ENCODE peak calls at places on chromosomes 3 and 15, in ten cellular contexts. One of them, this sample, is unnamed.

GRCh38 chr3:23961064-23961463 is 16.0 kb downstream of the NR1D2 start:
- DNase-seq in HS-27A: no peak
- DNase-seq in NCI-H1092: no peak
- DNase-seq in Jurkat, Clone E6-1: no peak
- DNase-seq in mucosa of descending colon: no peak
- DNase-seq in brain microvascular endothelial cell: no peak
- DNase-seq in GM23248: peak; percentile 44
- DNase-seq in bronchial epithelial cell: peak; percentile 77
- DNase-seq in stimulated activated CD4-positive, alpha-beta T cell treated with anti-CD3 and anti-CD28 coated beads, Interleukin-12 subunit alpha, Interleukin-12 subunit beta, amount 100 ng/mL, for 4 hours: no peak
- DNase-seq in GM19239: no peak
- DNase-seq in this sample: no peak

GRCh38 chr15:74598126-74598842 is 17.4 kb upstream of the CLK3 start:
- DNase-seq in HS-27A: peak; percentile 56
- DNase-seq in NCI-H1092: peak; percentile 84
- DNase-seq in Jurkat, Clone E6-1: peak; percentile 65
- DNase-seq in mucosa of descending colon: peak; percentile 97
- DNase-seq in brain microvascular endothelial cell: peak; percentile 80
- DNase-seq in GM23248: peak; percentile 94
- DNase-seq in bronchial epithelial cell: peak; percentile 82
- DNase-seq in stimulated activated CD4-positive, alpha-beta T cell treated with anti-CD3 and anti-CD28 coated beads, Interleukin-12 subunit alpha, Interleukin-12 subunit beta, amount 100 ng/mL, for 4 hours: peak; percentile 83
- DNase-seq in GM19239: peak; percentile 99
- DNase-seq in this sample: peak; percentile 86

GRCh38 chr15:25186906-25187645 is 232.3 kb downstream of the SNRPN start:
- DNase-seq in HS-27A: no peak
- DNase-seq in NCI-H1092: no peak
- DNase-seq in Jurkat, Clone E6-1: no peak
- DNase-seq in mucosa of descending colon: no peak
- DNase-seq in brain microvascular endothelial cell: no peak
- DNase-seq in GM23248: no peak
- DNase-seq in bronchial epithelial cell: no peak
- DNase-seq in stimulated activated CD4-positive, alpha-beta T cell treated with anti-CD3 and anti-CD28 coated beads, Interleukin-12 subunit alpha, Interleukin-12 subunit beta, amount 100 ng/mL, for 4 hours: no peak
- DNase-seq in GM19239: no peak
- DNase-seq in this sample: no peak

GRCh38 chr15:67188551-67189218 is 65.8 kb downstream of the AAGAB start:
- DNase-seq in HS-27A: no peak
- DNase-seq in NCI-H1092: no peak
- DNase-seq in Jurkat, Clone E6-1: no peak
- DNase-seq in mucosa of descending colon: no peak
- DNase-seq in brain microvascular endothelial cell: peak; percentile 19
- DNase-seq in GM23248: peak; percentile 87
- DNase-seq in bronchial epithelial cell: no peak
- DNase-seq in stimulated activated CD4-positive, alpha-beta T cell treated with anti-CD3 and anti-CD28 coated beads, Interleukin-12 subunit alpha, Interleukin-12 subunit beta, amount 100 ng/mL, for 4 hours: no peak
- DNase-seq in GM19239: no peak
- DNase-seq in this sample: no peak

GRCh38 chr3:159664011-159664410 is 324.6 kb upstream of the IL12A start:
- DNase-seq in HS-27A: no peak
- DNase-seq in NCI-H1092: no peak
- DNase-seq in Jurkat, Clone E6-1: no peak
- DNase-seq in mucosa of descending colon: no peak
- DNase-seq in brain microvascular endothelial cell: no peak
- DNase-seq in GM23248: peak; percentile 8
- DNase-seq in bronchial epithelial cell: peak; percentile 20
- DNase-seq in stimulated activated CD4-positive, alpha-beta T cell treated with anti-CD3 and anti-CD28 coated beads, Interleukin-12 subunit alpha, Interleukin-12 subunit beta, amount 100 ng/mL, for 4 hours: no peak
- DNase-seq in GM19239: no peak
- DNase-seq in this sample: no peak

GRCh38 chr15:91522609-91523332 is 330.7 kb upstream of the SLCO3A1 start:
- DNase-seq in HS-27A: no peak
- DNase-seq in NCI-H1092: no peak
- DNase-seq in Jurkat, Clone E6-1: no peak
- DNase-seq in mucosa of descending colon: no peak
- DNase-seq in brain microvascular endothelial cell: no peak
- DNase-seq in GM23248: peak; percentile 79
- DNase-seq in bronchial epithelial cell: peak; percentile 18
- DNase-seq in stimulated activated CD4-positive, alpha-beta T cell treated with anti-CD3 and anti-CD28 coated beads, Interleukin-12 subunit alpha, Interleukin-12 subunit beta, amount 100 ng/mL, for 4 hours: no peak
- DNase-seq in GM19239: no peak
- DNase-seq in this sample: no peak

GRCh38 chr15:57114070-57114469 is 195.6 kb downstream of the TCF12 start:
- DNase-seq in HS-27A: no peak
- DNase-seq in NCI-H1092: no peak
- DNase-seq in Jurkat, Clone E6-1: peak; percentile 73
- DNase-seq in mucosa of descending colon: no peak
- DNase-seq in brain microvascular endothelial cell: peak; percentile 9
- DNase-seq in GM23248: no peak
- DNase-seq in bronchial epithelial cell: no peak
- DNase-seq in stimulated activated CD4-positive, alpha-beta T cell treated with anti-CD3 and anti-CD28 coated beads, Interleukin-12 subunit alpha, Interleukin-12 subunit beta, amount 100 ng/mL, for 4 hours: no peak
- DNase-seq in GM19239: no peak
- DNase-seq in this sample: no peak

GRCh38 chr15:85956515-85957275 is 123.0 kb upstream of the AGBL1 start:
- DNase-seq in HS-27A: no peak
- DNase-seq in NCI-H1092: no peak
- DNase-seq in Jurkat, Clone E6-1: no peak
- DNase-seq in mucosa of descending colon: no peak
- DNase-seq in brain microvascular endothelial cell: no peak
- DNase-seq in GM23248: no peak
- DNase-seq in bronchial epithelial cell: no peak
- DNase-seq in stimulated activated CD4-positive, alpha-beta T cell treated with anti-CD3 and anti-CD28 coated beads, Interleukin-12 subunit alpha, Interleukin-12 subunit beta, amount 100 ng/mL, for 4 hours: no peak
- DNase-seq in GM19239: no peak
- DNase-seq in this sample: no peak

GRCh38 chr3:3110749-3111361 is 681 bp upstream of the IL5RA start:
- DNase-seq in HS-27A: no peak
- DNase-seq in NCI-H1092: no peak
- DNase-seq in Jurkat, Clone E6-1: no peak
- DNase-seq in mucosa of descending colon: no peak
- DNase-seq in brain microvascular endothelial cell: no peak
- DNase-seq in GM23248: no peak
- DNase-seq in bronchial epithelial cell: no peak
- DNase-seq in stimulated activated CD4-positive, alpha-beta T cell treated with anti-CD3 and anti-CD28 coated beads, Interleukin-12 subunit alpha, Interleukin-12 subunit beta, amount 100 ng/mL, for 4 hours: no peak
- DNase-seq in GM19239: no peak
- DNase-seq in this sample: no peak

GRCh38 chr15:82749951-82750830 is 40.5 kb upstream of the AP3B2 start:
- DNase-seq in HS-27A: peak; percentile 93
- DNase-seq in NCI-H1092: peak; percentile 90
- DNase-seq in Jurkat, Clone E6-1: peak; percentile 87
- DNase-seq in mucosa of descending colon: peak; percentile 91
- DNase-seq in brain microvascular endothelial cell: peak; percentile 94
- DNase-seq in GM23248: peak; percentile 98
- DNase-seq in bronchial epithelial cell: peak; percentile 90
- DNase-seq in stimulated activated CD4-positive, alpha-beta T cell treated with anti-CD3 and anti-CD28 coated beads, Interleukin-12 subunit alpha, Interleukin-12 subunit beta, amount 100 ng/mL, for 4 hours: peak; percentile 81
- DNase-seq in GM19239: peak; percentile 76
- DNase-seq in this sample: peak; percentile 59

GRCh38 chr3:179673522-179673921 is 20.7 kb downstream of the USP13 start:
- DNase-seq in HS-27A: no peak
- DNase-seq in NCI-H1092: no peak
- DNase-seq in Jurkat, Clone E6-1: no peak
- DNase-seq in mucosa of descending colon: no peak
- DNase-seq in brain microvascular endothelial cell: no peak
- DNase-seq in GM23248: no peak
- DNase-seq in bronchial epithelial cell: no peak
- DNase-seq in stimulated activated CD4-positive, alpha-beta T cell treated with anti-CD3 and anti-CD28 coated beads, Interleukin-12 subunit alpha, Interleukin-12 subunit beta, amount 100 ng/mL, for 4 hours: no peak
- DNase-seq in GM19239: no peak
- DNase-seq in this sample: no peak

GRCh38 chr3:114650808-114651207 is 357.0 kb downstream of the TIGIT start:
- DNase-seq in HS-27A: peak; percentile 57
- DNase-seq in NCI-H1092: no peak
- DNase-seq in Jurkat, Clone E6-1: no peak
- DNase-seq in mucosa of descending colon: no peak
- DNase-seq in brain microvascular endothelial cell: no peak
- DNase-seq in GM23248: peak; percentile 50
- DNase-seq in bronchial epithelial cell: peak; percentile 71
- DNase-seq in stimulated activated CD4-positive, alpha-beta T cell treated with anti-CD3 and anti-CD28 coated beads, Interleukin-12 subunit alpha, Interleukin-12 subunit beta, amount 100 ng/mL, for 4 hours: no peak
- DNase-seq in GM19239: no peak
- DNase-seq in this sample: no peak

GRCh38 chr3:70179111-70179510 is 133.3 kb downstream of the MDFIC2 start:
- DNase-seq in HS-27A: no peak
- DNase-seq in NCI-H1092: no peak
- DNase-seq in Jurkat, Clone E6-1: no peak
- DNase-seq in mucosa of descending colon: no peak
- DNase-seq in brain microvascular endothelial cell: no peak
- DNase-seq in GM23248: no peak
- DNase-seq in bronchial epithelial cell: no peak
- DNase-seq in stimulated activated CD4-positive, alpha-beta T cell treated with anti-CD3 and anti-CD28 coated beads, Interleukin-12 subunit alpha, Interleukin-12 subunit beta, amount 100 ng/mL, for 4 hours: no peak
- DNase-seq in GM19239: no peak
- DNase-seq in this sample: no peak

GRCh38 chr15:68560501-68561113 is 18.2 kb upstream of the CORO2B start:
- DNase-seq in HS-27A: no peak
- DNase-seq in NCI-H1092: no peak
- DNase-seq in Jurkat, Clone E6-1: no peak
- DNase-seq in mucosa of descending colon: no peak
- DNase-seq in brain microvascular endothelial cell: no peak
- DNase-seq in GM23248: no peak
- DNase-seq in bronchial epithelial cell: no peak
- DNase-seq in stimulated activated CD4-positive, alpha-beta T cell treated with anti-CD3 and anti-CD28 coated beads, Interleukin-12 subunit alpha, Interleukin-12 subunit beta, amount 100 ng/mL, for 4 hours: no peak
- DNase-seq in GM19239: no peak
- DNase-seq in this sample: no peak

GRCh38 chr15:87527416-87527815 is 729.1 kb downstream of the NTRK3 start:
- DNase-seq in HS-27A: no peak
- DNase-seq in NCI-H1092: no peak
- DNase-seq in Jurkat, Clone E6-1: no peak
- DNase-seq in mucosa of descending colon: no peak
- DNase-seq in brain microvascular endothelial cell: no peak
- DNase-seq in GM23248: no peak
- DNase-seq in bronchial epithelial cell: peak; percentile 10
- DNase-seq in stimulated activated CD4-positive, alpha-beta T cell treated with anti-CD3 and anti-CD28 coated beads, Interleukin-12 subunit alpha, Interleukin-12 subunit beta, amount 100 ng/mL, for 4 hours: no peak
- DNase-seq in GM19239: no peak
- DNase-seq in this sample: no peak

GRCh38 chr3:127678315-127678599 is 5.5 kb downstream of the ABTB1 start:
- DNase-seq in HS-27A: no peak
- DNase-seq in NCI-H1092: no peak
- DNase-seq in Jurkat, Clone E6-1: no peak
- DNase-seq in mucosa of descending colon: no peak
- DNase-seq in brain microvascular endothelial cell: no peak
- DNase-seq in GM23248: no peak
- DNase-seq in bronchial epithelial cell: no peak
- DNase-seq in stimulated activated CD4-positive, alpha-beta T cell treated with anti-CD3 and anti-CD28 coated beads, Interleukin-12 subunit alpha, Interleukin-12 subunit beta, amount 100 ng/mL, for 4 hours: no peak
- DNase-seq in GM19239: no peak
- DNase-seq in this sample: no peak

GRCh38 chr3:38004415-38005075 is 14.0 kb downstream of the VILL start:
- DNase-seq in HS-27A: no peak
- DNase-seq in NCI-H1092: peak; percentile 12
- DNase-seq in Jurkat, Clone E6-1: no peak
- DNase-seq in mucosa of descending colon: peak; percentile 91
- DNase-seq in brain microvascular endothelial cell: peak; percentile 57
- DNase-seq in GM23248: peak; percentile 82
- DNase-seq in bronchial epithelial cell: peak; percentile 75
- DNase-seq in stimulated activated CD4-positive, alpha-beta T cell treated with anti-CD3 and anti-CD28 coated beads, Interleukin-12 subunit alpha, Interleukin-12 subunit beta, amount 100 ng/mL, for 4 hours: peak; percentile 49
- DNase-seq in GM19239: no peak
- DNase-seq in this sample: peak; percentile 26